ENCODE peak calls at places on chromosome 7, in six cellular contexts. T is H1, A is H9, M is IMR-90, D is neuronal stem cell, Q is trophoblast cell. L is an unnamed sample.
A peak's percentile ranks its signal among the peaks of the same experiment; 100 is the strongest.

GRCh38 chr7:151013728-151014497 is 10.4 kb downstream of the ATG9B start:
- DNase-seq in T (peak; percentile 70), A (peak; percentile 97), M (peak; percentile 22), D (peak; percentile 88), Q (peak; percentile 87), L (no peak)

GRCh38 chr7:58086871-58087535 is 637.0 kb downstream of the ZNF716 start:
- DNase-seq in T (no peak), A (no peak), M (no peak), D (no peak), Q (no peak), L (no peak)

GRCh38 chr7:93921607-93922446 is at the start of gene GNG11:
- DNase-seq in T (peak; percentile 10), A (peak; percentile 52), M (peak; percentile 66), D (peak; percentile 49), Q (peak; percentile 1), L (peak; percentile 85)

GRCh38 chr7:149633976-149634945 is 136.7 kb upstream of the ZNF746 start:
- DNase-seq in T (no peak), A (no peak), M (no peak), D (no peak), Q (no peak), L (no peak)

GRCh38 chr7:42662862-42663261 is 249.0 kb downstream of the C7orf25 start:
- DNase-seq in T (no peak), A (no peak), M (no peak), D (no peak), Q (no peak), L (no peak)

GRCh38 chr7:22565315-22565811 is 65.4 kb upstream of the STEAP1B start:
- DNase-seq in T (no peak), A (no peak), M (peak; percentile 74), D (no peak), Q (no peak), L (peak; percentile 91)

GRCh38 chr7:94115316-94115715 is 111.2 kb upstream of the BET1 start:
- DNase-seq in T (no peak), A (no peak), M (peak; percentile 33), D (no peak), Q (no peak), L (no peak)

GRCh38 chr7:116591202-116592040 is 66.6 kb downstream of the CAV1 start:
- DNase-seq in T (no peak), A (no peak), M (peak; percentile 52), D (no peak), Q (no peak), L (peak; percentile 40)

GRCh38 chr7:156475666-156476065 is 164.9 kb upstream of the RNF32 start:
- DNase-seq in T (no peak), A (no peak), M (peak; percentile 90), D (peak; percentile 35), Q (no peak), L (peak; percentile 70)

GRCh38 chr7:143490719-143491306 is 13.1 kb downstream of the TAS2R41 start:
- DNase-seq in T (no peak), A (peak; percentile 60), M (no peak), D (no peak), Q (peak; percentile 70), L (peak; percentile 44)
- H4K91ac ChIP-seq in T (no peak overlapping the region), A (no peak overlapping the region), M (peak overlapping the region; percentile 25), D (no peak overlapping the region), Q (peak overlapping the region; percentile 90), L (peak overlapping the region; percentile 39)

DNA sequence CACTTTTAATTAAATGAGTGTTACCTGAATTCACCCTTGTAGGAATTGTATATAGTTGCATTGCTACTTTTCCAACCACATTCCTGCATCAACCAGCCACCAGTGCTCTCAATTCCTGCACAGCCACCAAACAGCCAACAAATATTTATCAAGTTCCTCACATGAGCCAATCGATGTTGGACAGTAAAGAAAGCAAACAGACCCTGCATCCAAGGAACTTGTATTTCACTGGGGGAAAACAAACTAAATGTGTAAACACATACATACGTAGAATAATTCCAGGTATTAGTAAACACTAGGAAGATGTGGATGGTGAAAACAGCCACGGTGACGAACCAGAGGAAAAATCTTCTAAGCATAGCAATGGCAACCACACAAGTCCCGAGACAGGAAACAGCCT is 111.3 kb downstream of the XRCC2 start:
- DNase-seq in T (no peak), A (no peak), M (no peak), D (no peak), Q (no peak), L (no peak)
- H2AFZ ChIP-seq in T (no peak overlapping the region), A (no peak overlapping the region), M (no peak overlapping the region), D (no peak overlapping the region), Q (no peak overlapping the region), L (no peak overlapping the region)

GRCh38 chr7:43956022-43956421 is 29.8 kb downstream of the UBE2D4 start:
- DNase-seq in T (no peak), A (no peak), M (no peak), D (no peak), Q (no peak), L (no peak)
- H4K91ac ChIP-seq in T (no peak overlapping the region), A (no peak overlapping the region), M (no peak overlapping the region), D (no peak overlapping the region), Q (no peak overlapping the region), L (no peak overlapping the region)

GRCh38 chr7:103521917-103522316 is 75.9 kb upstream of the SLC26A5 start:
- DNase-seq in T (no peak), A (no peak), M (no peak), D (no peak), Q (no peak), L (no peak)

GRCh38 chr7:103528152-103528551 is 82.1 kb upstream of the SLC26A5 start:
- DNase-seq in T (no peak), A (no peak), M (peak; percentile 51), D (no peak), Q (no peak), L (no peak)

DNA sequence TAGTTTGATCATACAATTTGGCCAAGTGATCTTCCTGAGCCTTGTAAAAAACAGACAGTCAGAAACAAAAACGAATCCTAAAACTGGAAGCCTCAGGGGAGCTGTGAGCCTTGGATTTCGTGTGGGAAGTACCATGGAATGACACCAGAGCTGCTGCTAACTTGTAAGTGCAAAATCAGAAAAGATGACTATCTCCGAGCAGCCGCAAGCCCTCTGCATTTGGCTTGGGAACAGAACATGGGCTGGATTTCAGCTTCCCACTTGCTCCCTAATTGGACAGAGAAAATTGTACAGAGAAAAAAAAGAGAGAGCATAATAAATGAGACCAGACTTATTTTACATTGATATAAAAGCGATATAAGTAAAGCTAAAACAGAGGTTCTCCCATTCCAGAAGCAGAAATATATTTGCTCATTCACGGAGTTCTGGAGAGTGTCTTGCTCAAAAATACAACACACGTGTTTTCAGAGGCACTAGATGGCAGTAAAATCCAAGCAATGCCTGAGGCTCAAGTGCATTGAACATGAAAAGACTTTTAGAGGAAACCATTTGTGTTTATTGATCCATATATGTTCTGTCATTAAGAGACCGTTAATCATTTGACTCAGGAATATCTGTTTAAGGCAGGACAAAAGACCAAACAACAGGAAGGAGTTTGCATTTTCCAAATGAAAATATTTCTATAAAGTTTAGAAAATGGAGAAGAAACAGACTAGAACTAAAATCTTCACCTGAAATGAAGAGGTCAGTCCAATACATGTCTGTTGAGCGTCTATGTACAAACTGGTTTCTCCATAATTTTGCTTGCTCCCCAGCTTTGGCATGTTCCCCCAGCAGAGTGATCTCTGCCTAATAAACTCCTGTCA is 78.3 kb upstream of the SLC26A5 start:
- DNase-seq in T (no peak), A (no peak), M (peak; percentile 68), D (peak; percentile 29), Q (no peak), L (peak; percentile 17)
- H2AFZ ChIP-seq in T (peak overlapping the region; percentile 92), A (no peak overlapping the region), M (no peak overlapping the region), D (no peak overlapping the region), Q (no peak overlapping the region), L (no peak overlapping the region)

DNA sequence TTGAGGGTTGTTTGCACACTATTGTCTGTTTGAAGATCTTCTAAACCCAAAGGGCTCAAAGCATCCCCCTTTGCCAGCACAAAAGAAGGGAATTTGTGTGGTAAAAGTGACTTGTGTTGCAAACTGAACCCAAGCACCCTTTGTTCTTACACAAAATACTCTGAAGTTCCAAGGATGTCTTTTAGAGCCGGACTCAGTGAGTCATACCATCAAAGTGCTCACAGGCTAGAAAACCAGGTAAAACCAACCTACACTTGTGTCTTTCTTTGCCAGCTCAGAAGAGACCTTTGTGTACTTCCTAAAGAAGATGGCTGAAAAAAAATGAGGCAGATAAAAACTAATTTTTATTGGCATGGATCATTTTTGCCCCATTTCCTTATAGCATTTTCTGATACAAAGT is 128.5 kb upstream of the FZD1 start:
- DNase-seq in T (peak; percentile 25), A (no peak), M (no peak), D (no peak), Q (no peak), L (no peak)
- H4K91ac ChIP-seq in T (no peak overlapping the region), A (no peak overlapping the region), M (no peak overlapping the region), D (no peak overlapping the region), Q (no peak overlapping the region), L (no peak overlapping the region)

GRCh38 chr7:45970454-45970853 is 49.4 kb upstream of the IGFBP3 start:
- DNase-seq in T (no peak), A (no peak), M (no peak), D (no peak), Q (no peak), L (no peak)
- H2AFZ ChIP-seq in T (no peak overlapping the region), A (no peak overlapping the region), M (peak overlapping the region; percentile 18), D (no peak overlapping the region), Q (no peak overlapping the region), L (no peak overlapping the region)

GRCh38 chr7:15305002-15305600 is 256.7 kb downstream of the AGMO start:
- DNase-seq in T (no peak), A (peak; percentile 38), M (peak; percentile 39), D (peak; percentile 39), Q (no peak), L (peak; percentile 66)
- H4K91ac ChIP-seq in T (no peak overlapping the region), A (no peak overlapping the region), M (no peak overlapping the region), D (no peak overlapping the region), Q (no peak overlapping the region), L (no peak overlapping the region)

GRCh38 chr7:53657586-53657985 is 622.2 kb downstream of the POM121L12 start:
- DNase-seq in T (no peak), A (no peak), M (no peak), D (no peak), Q (no peak), L (no peak)

GRCh38 chr7:53661645-53662217 is 626.3 kb downstream of the POM121L12 start:
- DNase-seq in T (no peak), A (no peak), M (no peak), D (no peak), Q (no peak), L (no peak)

GRCh38 chr7:53658956-53659355 is 623.5 kb downstream of the POM121L12 start:
- DNase-seq in T (no peak), A (no peak), M (no peak), D (no peak), Q (no peak), L (no peak)

GRCh38 chr7:53656881-53657280 is 621.4 kb downstream of the POM121L12 start:
- DNase-seq in T (peak; percentile 1), A (no peak), M (no peak), D (peak; percentile 4), Q (peak; percentile 62), L (no peak)
- H2AFZ ChIP-seq in T (peak overlapping the region; percentile 62), A (no peak overlapping the region), M (no peak overlapping the region), D (no peak overlapping the region), Q (peak overlapping the region; percentile 1), L (no peak overlapping the region)

GRCh38 chr7:91798425-91798824 is 82.1 kb downstream of the MTERF1 start:
- DNase-seq in T (no peak), A (no peak), M (no peak), D (no peak), Q (no peak), L (no peak)
- H4K91ac ChIP-seq in T (no peak overlapping the region), A (no peak overlapping the region), M (no peak overlapping the region), D (no peak overlapping the region), Q (no peak overlapping the region), L (no peak overlapping the region)

GRCh38 chr7:85184599-85185354 is 2.1 kb downstream of the SEMA3D start:
- DNase-seq in T (no peak), A (peak; percentile 37), M (peak; percentile 37), D (peak; percentile 35), Q (no peak), L (peak; percentile 48)
- H2AFZ ChIP-seq in T (no peak overlapping the region), A (no peak overlapping the region), M (peak overlapping the region; percentile 90), D (peak overlapping the region; percentile 100), Q (no peak overlapping the region), L (no peak overlapping the region)